ENCODE peak calls at places on chromosome 9, in nine cellular contexts. R is CD8-positive, alpha-beta T cell; K is effector memory CD4-positive, alpha-beta T cell; P is tibial artery; U is CD4-positive, CD25-positive, alpha-beta regulatory T cell; Q is GM23248; F is Panc1; T is spleen; O is heart left ventricle. B is an unnamed sample.

GRCh38 chr9:33222031-33222430 is 17.9 kb upstream of the SPINK4 start:
- DNase-seq in F (no peak), U (no peak), T (no peak), R (no peak), O (no peak), P (no peak), Q (no peak), K (no peak), B (no peak)

GRCh38 chr9:137673871-137674270 is 55.1 kb downstream of the EHMT1 start:
- DNase-seq in K (no peak), O (no peak), P (peak), R (no peak), T (no peak), Q (no peak), F (no peak), U (no peak), B (no peak)

GRCh38 chr9:92988215-92988731 is 41.0 kb downstream of the FGD3 start:
- DNase-seq in Q (no peak), O (no peak), F (no peak), T (no peak), U (peak), P (no peak), K (no peak), R (no peak), B (no peak)

GRCh38 chr9:37148181-37148580 is 27.8 kb downstream of the ZCCHC7 start:
- DNase-seq in U (no peak), R (no peak), Q (no peak), P (no peak), O (no peak), F (no peak), K (no peak), T (no peak), B (no peak)

GRCh38 chr9:110999379-110999778 is 38.9 kb downstream of the LPAR1 start:
- DNase-seq in P (no peak), T (no peak), R (no peak), K (no peak), O (no peak), U (no peak), F (no peak), Q (no peak), B (no peak)

GRCh38 chr9:20205821-20206220 is 416.5 kb downstream of the MLLT3 start:
- DNase-seq in K (no peak), F (no peak), O (no peak), T (no peak), R (no peak), U (no peak), Q (peak), P (no peak), B (no peak)

GRCh38 chr9:88523056-88523455 is 11.9 kb upstream of the NXNL2 start:
- DNase-seq in T (peak), R (no peak), K (no peak), P (no peak), F (no peak), Q (peak), U (no peak), O (no peak), B (no peak)

GRCh38 chr9:79083621-79084020 is 488.1 kb upstream of the TLE4 start:
- DNase-seq in Q (no peak), O (no peak), R (no peak), T (no peak), F (no peak), P (no peak), K (no peak), U (no peak), B (no peak)

GRCh38 chr9:109307380-109308240 is 13.2 kb downstream of the EPB41L4B start:
- DNase-seq in O (no peak), K (no peak), Q (no peak), U (no peak), P (no peak), F (no peak), R (no peak), T (no peak), B (no peak)

GRCh38 chr9:92686954-92687353 is 17.0 kb upstream of the IPPK start:
- DNase-seq in P (no peak), K (no peak), O (no peak), R (no peak), U (peak), T (no peak), F (no peak), Q (peak), B (no peak)

GRCh38 chr9:116154334-116154975 is 864 bp downstream of the PAPPA start:
- DNase-seq in R (no peak), P (no peak), F (no peak), T (peak), K (no peak), O (no peak), Q (peak), U (no peak), B (no peak)

GRCh38 chr9:121839726-121840500 is 188.5 kb downstream of the DAB2IP start:
- DNase-seq in Q (no peak), U (no peak), F (no peak), T (peak), K (no peak), O (no peak), R (no peak), P (no peak), B (no peak)
- H3K27ac ChIP-seq in Q (no peak), U (no peak), F (no peak), T (no peak), K (no peak), O (no peak), R (no peak), P (no peak), B (no peak)

DNA sequence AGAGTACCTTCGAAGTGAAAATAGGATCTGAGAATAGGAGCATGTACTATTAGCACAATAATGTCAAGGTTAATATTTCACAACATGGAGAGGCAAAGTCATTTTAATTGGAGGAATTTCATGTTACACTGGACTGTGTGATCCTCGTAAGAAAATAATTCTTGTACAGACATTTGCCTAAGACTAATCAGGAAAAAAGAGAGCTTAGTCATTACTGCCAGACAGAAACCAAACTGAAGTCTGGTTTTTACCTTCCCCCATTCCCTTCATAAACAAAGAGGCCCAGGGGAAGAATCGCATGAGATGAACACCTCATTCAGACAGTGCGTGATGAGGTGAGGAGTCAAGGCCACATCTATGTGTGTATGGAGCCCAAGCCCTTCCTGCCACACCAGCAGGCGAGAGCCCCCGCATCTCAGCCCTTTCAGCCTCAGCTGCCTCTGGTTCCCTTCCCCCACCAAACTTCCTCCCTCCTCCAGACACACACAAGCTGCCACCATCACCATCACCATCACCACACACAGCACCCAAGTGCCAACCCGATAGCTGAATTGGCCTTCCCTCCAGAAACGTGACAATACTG is 135.8 kb upstream of the ABCA1 start:
- DNase-seq in Q (peak), P (peak), R (no peak), U (no peak), F (no peak), T (no peak), K (no peak), O (peak), B (no peak)
- H3K27ac ChIP-seq in Q (peak), P (peak), R (no peak), U (no peak), F (no peak), T (peak), K (no peak), O (peak), B (peak)

GRCh38 chr9:96411129-96411820 is 6.9 kb downstream of the ZNF367 start:
- DNase-seq in O (no peak), P (no peak), R (no peak), K (no peak), Q (no peak), U (no peak), T (no peak), F (no peak), B (no peak)
- H3K27ac ChIP-seq in O (no peak), P (no peak), R (no peak), K (no peak), Q (no peak), U (peak), T (no peak), F (no peak), B (no peak)

DNA sequence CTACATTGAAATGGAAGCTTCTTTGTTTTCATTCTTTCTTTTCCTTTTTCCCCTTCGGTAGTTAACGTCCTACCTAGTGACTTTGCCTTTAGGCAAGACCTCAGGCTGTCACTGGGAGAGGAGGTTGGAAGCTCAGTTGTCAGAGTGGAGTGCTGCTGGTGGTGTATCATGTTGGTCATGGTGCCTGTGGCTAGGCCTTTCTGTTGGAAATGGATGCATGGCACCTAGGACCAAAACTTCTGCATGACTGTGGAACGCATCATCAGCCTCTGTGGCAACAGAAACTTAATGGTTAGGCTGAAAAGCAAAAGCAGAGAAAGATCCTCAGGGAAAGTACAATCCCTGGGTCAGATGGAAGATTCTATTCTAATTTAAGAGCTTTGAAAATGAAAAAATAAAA is 57.9 kb downstream of the OSTF1 start:
- DNase-seq in T (no peak), R (no peak), K (no peak), O (no peak), F (no peak), P (no peak), Q (peak), U (no peak), B (no peak)
- H3K27ac ChIP-seq in T (no peak), R (no peak), K (no peak), O (no peak), F (no peak), P (no peak), Q (peak), U (peak), B (no peak)

GRCh38 chr9:10876333-10876732 is 263.5 kb upstream of the PTPRD start:
- DNase-seq in R (no peak), T (no peak), K (no peak), P (no peak), U (no peak), F (no peak), O (no peak), Q (no peak), B (no peak)

GRCh38 chr9:10875752-10876151 is 262.9 kb upstream of the PTPRD start:
- DNase-seq in F (no peak), O (no peak), K (no peak), P (no peak), U (no peak), T (no peak), R (no peak), Q (no peak), B (no peak)

GRCh38 chr9:10869687-10870086 is 256.9 kb upstream of the PTPRD start:
- DNase-seq in O (no peak), T (no peak), U (no peak), R (no peak), P (no peak), K (no peak), Q (no peak), F (no peak), B (no peak)

DNA sequence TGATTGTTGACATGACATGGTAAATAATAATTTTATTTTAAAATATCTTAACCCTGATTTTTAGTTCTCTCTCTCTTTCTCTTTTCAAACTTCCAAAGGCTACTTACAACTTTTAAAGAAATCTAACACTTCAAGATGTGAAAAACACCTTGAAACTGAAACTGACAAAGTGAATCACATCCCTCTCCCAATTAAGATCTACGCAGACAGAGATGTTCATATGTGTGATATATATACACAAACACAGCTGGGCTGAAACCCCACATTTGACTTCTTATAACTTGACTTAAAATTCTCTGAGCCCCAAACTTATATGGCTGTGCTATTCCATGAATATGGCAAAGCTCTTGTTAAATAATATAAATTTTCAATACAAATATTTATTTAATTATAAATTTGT is 261.2 kb upstream of the PTPRD start:
- DNase-seq in R (no peak), Q (no peak), K (no peak), F (no peak), O (no peak), T (no peak), P (no peak), U (no peak), B (no peak)
- H3K27ac ChIP-seq in R (no peak), Q (no peak), K (no peak), F (no peak), O (no peak), T (no peak), P (no peak), U (no peak), B (no peak)

GRCh38 chr9:133284362-133284761 is 9.4 kb upstream of the ABO start:
- DNase-seq in O (no peak), U (no peak), Q (no peak), P (no peak), R (no peak), T (no peak), K (no peak), F (no peak), B (no peak)
- H3K27ac ChIP-seq in O (no peak), U (no peak), Q (no peak), P (no peak), R (no peak), T (no peak), K (no peak), F (no peak), B (no peak)

GRCh38 chr9:135343733-135344522 is 135.7 kb upstream of the PPP1R26 start:
- DNase-seq in U (peak), O (peak), R (peak), P (no peak), Q (peak), F (peak), T (peak), K (no peak), B (no peak)
- H3K27ac ChIP-seq in U (no peak), O (no peak), R (no peak), P (no peak), Q (no peak), F (no peak), T (no peak), K (no peak), B (no peak)

GRCh38 chr9:127683723-127684122 is 23.1 kb upstream of the CFAP157 start:
- DNase-seq in P (no peak), R (no peak), U (no peak), F (no peak), T (no peak), Q (peak), O (no peak), K (no peak), B (no peak)
- H3K27ac ChIP-seq in P (no peak), R (no peak), U (no peak), F (no peak), T (no peak), Q (peak), O (no peak), K (no peak), B (no peak)

GRCh38 chr9:123016631-123017030 is 16.8 kb upstream of the GPR21 start:
- DNase-seq in P (no peak), K (no peak), O (no peak), Q (no peak), U (no peak), R (no peak), T (no peak), F (no peak), B (no peak)

GRCh38 chr9:123026425-123026824 is 7.0 kb upstream of the GPR21 start:
- DNase-seq in R (no peak), T (no peak), Q (no peak), P (no peak), U (no peak), K (no peak), O (no peak), F (no peak), B (no peak)

DNA sequence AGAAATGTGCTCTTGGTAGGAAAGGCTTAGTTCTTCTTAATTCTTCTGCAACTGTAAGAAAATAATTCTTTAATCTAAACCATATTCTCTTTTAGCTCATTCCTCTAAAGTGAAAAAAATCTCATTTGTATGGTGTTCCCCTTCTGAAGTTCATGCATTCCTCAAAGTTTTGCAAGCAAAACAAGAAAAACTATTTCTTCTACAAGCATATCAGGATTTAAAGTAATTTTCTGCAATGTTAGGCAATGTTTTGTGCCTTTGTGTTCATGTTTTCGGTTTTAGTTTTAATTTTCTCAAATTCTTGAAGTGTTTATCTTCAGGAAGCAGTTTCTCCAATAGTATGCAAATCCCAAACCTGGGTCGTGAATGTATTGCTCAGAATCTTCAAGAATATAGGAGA is 12.7 kb upstream of the GPR21 start:
- DNase-seq in T (no peak), F (no peak), U (no peak), R (no peak), P (no peak), O (no peak), K (no peak), Q (no peak), B (no peak)
- H3K27ac ChIP-seq in T (no peak), F (no peak), U (no peak), R (no peak), P (no peak), O (no peak), K (no peak), Q (no peak), B (no peak)

GRCh38 chr9:125284855-125285254 is 23.2 kb downstream of the GAPVD1 start:
- DNase-seq in O (peak), F (no peak), K (no peak), P (no peak), U (no peak), R (no peak), T (no peak), Q (no peak), B (no peak)
- H3K27ac ChIP-seq in O (no peak), F (peak), K (no peak), P (no peak), U (no peak), R (no peak), T (no peak), Q (no peak), B (no peak)